ENCODE peak calls at places on chromosomes 16 and 17, in eight cellular contexts. One of them, this sample, is unnamed.

GRCh38 chr17:81518785-81519283 is 6.2 kb upstream of the ACTG1 start:
- DNase-seq in NCI-H2171 treated with DMSO at 0.1 percent for 48 hours: no peak
- DNase-seq in ovary: no peak
- DNase-seq in stimulated activated CD4-positive, alpha-beta T cell treated with anti-CD3 and anti-CD28 coated beads, Interleukin-15, amount 100 ng/mL, for 48 hours: no peak
- DNase-seq in skeletal muscle cell: no peak
- DNase-seq in T-helper 1 cell: peak
- DNase-seq in hepatic stellate cell: no peak
- DNase-seq in fibroblast of the aortic adventitia: no peak
- DNase-seq in this sample: no peak

GRCh38 chr17:79183221-79184158 is 108.9 kb downstream of the ENGASE start:
- DNase-seq in NCI-H2171 treated with DMSO at 0.1 percent for 48 hours: peak
- DNase-seq in ovary: no peak
- DNase-seq in stimulated activated CD4-positive, alpha-beta T cell treated with anti-CD3 and anti-CD28 coated beads, Interleukin-15, amount 100 ng/mL, for 48 hours: no peak
- DNase-seq in skeletal muscle cell: no peak
- DNase-seq in T-helper 1 cell: no peak
- DNase-seq in hepatic stellate cell: no peak
- DNase-seq in fibroblast of the aortic adventitia: no peak
- DNase-seq in this sample: no peak

GRCh38 chr17:57980522-57980921 is 7.5 kb downstream of the VEZF1 start:
- DNase-seq in NCI-H2171 treated with DMSO at 0.1 percent for 48 hours: peak
- DNase-seq in ovary: no peak
- DNase-seq in stimulated activated CD4-positive, alpha-beta T cell treated with anti-CD3 and anti-CD28 coated beads, Interleukin-15, amount 100 ng/mL, for 48 hours: no peak
- DNase-seq in skeletal muscle cell: no peak
- DNase-seq in T-helper 1 cell: no peak
- DNase-seq in hepatic stellate cell: no peak
- DNase-seq in fibroblast of the aortic adventitia: no peak
- DNase-seq in this sample: no peak

GRCh38 chr16:28187595-28188004 is 24.2 kb downstream of the XPO6 start:
- DNase-seq in NCI-H2171 treated with DMSO at 0.1 percent for 48 hours: no peak
- DNase-seq in ovary: no peak
- DNase-seq in stimulated activated CD4-positive, alpha-beta T cell treated with anti-CD3 and anti-CD28 coated beads, Interleukin-15, amount 100 ng/mL, for 48 hours: no peak
- DNase-seq in skeletal muscle cell: no peak
- DNase-seq in T-helper 1 cell: no peak
- DNase-seq in hepatic stellate cell: no peak
- DNase-seq in fibroblast of the aortic adventitia: no peak
- DNase-seq in this sample: no peak

GRCh38 chr16:73196670-73197069 is 148.7 kb upstream of the ZFHX3 start:
- DNase-seq in NCI-H2171 treated with DMSO at 0.1 percent for 48 hours: peak
- DNase-seq in ovary: peak
- DNase-seq in stimulated activated CD4-positive, alpha-beta T cell treated with anti-CD3 and anti-CD28 coated beads, Interleukin-15, amount 100 ng/mL, for 48 hours: no peak
- DNase-seq in skeletal muscle cell: no peak
- DNase-seq in T-helper 1 cell: no peak
- DNase-seq in hepatic stellate cell: peak
- DNase-seq in fibroblast of the aortic adventitia: peak
- DNase-seq in this sample: peak

GRCh38 chr16:9854665-9855064 is 327.6 kb downstream of the GRIN2A start:
- DNase-seq in NCI-H2171 treated with DMSO at 0.1 percent for 48 hours: no peak
- DNase-seq in ovary: no peak
- DNase-seq in stimulated activated CD4-positive, alpha-beta T cell treated with anti-CD3 and anti-CD28 coated beads, Interleukin-15, amount 100 ng/mL, for 48 hours: no peak
- DNase-seq in skeletal muscle cell: peak
- DNase-seq in T-helper 1 cell: no peak
- DNase-seq in hepatic stellate cell: no peak
- DNase-seq in fibroblast of the aortic adventitia: peak
- DNase-seq in this sample: no peak

GRCh38 chr16:65667013-65667578 is 545.2 kb upstream of the CDH11 start:
- DNase-seq in NCI-H2171 treated with DMSO at 0.1 percent for 48 hours: no peak
- DNase-seq in ovary: no peak
- DNase-seq in stimulated activated CD4-positive, alpha-beta T cell treated with anti-CD3 and anti-CD28 coated beads, Interleukin-15, amount 100 ng/mL, for 48 hours: no peak
- DNase-seq in skeletal muscle cell: no peak
- DNase-seq in T-helper 1 cell: no peak
- DNase-seq in hepatic stellate cell: peak
- DNase-seq in fibroblast of the aortic adventitia: peak
- DNase-seq in this sample: no peak

GRCh38 chr17:73613947-73614655 is 30.1 kb downstream of the SDK2 start:
- DNase-seq in NCI-H2171 treated with DMSO at 0.1 percent for 48 hours: no peak
- DNase-seq in ovary: no peak
- DNase-seq in stimulated activated CD4-positive, alpha-beta T cell treated with anti-CD3 and anti-CD28 coated beads, Interleukin-15, amount 100 ng/mL, for 48 hours: no peak
- DNase-seq in skeletal muscle cell: no peak
- DNase-seq in T-helper 1 cell: no peak
- DNase-seq in hepatic stellate cell: no peak
- DNase-seq in fibroblast of the aortic adventitia: no peak
- DNase-seq in this sample: no peak

GRCh38 chr17:28712037-28712704 is 483 bp upstream of the PROCA1 start:
- DNase-seq in NCI-H2171 treated with DMSO at 0.1 percent for 48 hours: no peak
- DNase-seq in ovary: peak
- DNase-seq in stimulated activated CD4-positive, alpha-beta T cell treated with anti-CD3 and anti-CD28 coated beads, Interleukin-15, amount 100 ng/mL, for 48 hours: no peak
- DNase-seq in skeletal muscle cell: no peak
- DNase-seq in T-helper 1 cell: peak
- DNase-seq in hepatic stellate cell: no peak
- DNase-seq in fibroblast of the aortic adventitia: no peak
- DNase-seq in this sample: no peak

GRCh38 chr16:11824362-11824761 is 27.0 kb downstream of the RSL1D1 start:
- DNase-seq in NCI-H2171 treated with DMSO at 0.1 percent for 48 hours: no peak
- DNase-seq in ovary: no peak
- DNase-seq in stimulated activated CD4-positive, alpha-beta T cell treated with anti-CD3 and anti-CD28 coated beads, Interleukin-15, amount 100 ng/mL, for 48 hours: no peak
- DNase-seq in skeletal muscle cell: no peak
- DNase-seq in T-helper 1 cell: no peak
- DNase-seq in hepatic stellate cell: peak
- DNase-seq in fibroblast of the aortic adventitia: no peak
- DNase-seq in this sample: peak

GRCh38 chr16:88468289-88469129 is 15.4 kb downstream of the ZFPM1 start:
- DNase-seq in NCI-H2171 treated with DMSO at 0.1 percent for 48 hours: no peak
- DNase-seq in ovary: no peak
- DNase-seq in stimulated activated CD4-positive, alpha-beta T cell treated with anti-CD3 and anti-CD28 coated beads, Interleukin-15, amount 100 ng/mL, for 48 hours: no peak
- DNase-seq in skeletal muscle cell: no peak
- DNase-seq in T-helper 1 cell: no peak
- DNase-seq in hepatic stellate cell: no peak
- DNase-seq in fibroblast of the aortic adventitia: peak
- DNase-seq in this sample: peak

GRCh38 chr17:27379863-27380533 is 76.2 kb upstream of the KSR1 start:
- DNase-seq in NCI-H2171 treated with DMSO at 0.1 percent for 48 hours: no peak
- DNase-seq in ovary: peak
- DNase-seq in stimulated activated CD4-positive, alpha-beta T cell treated with anti-CD3 and anti-CD28 coated beads, Interleukin-15, amount 100 ng/mL, for 48 hours: no peak
- DNase-seq in skeletal muscle cell: no peak
- DNase-seq in T-helper 1 cell: no peak
- DNase-seq in hepatic stellate cell: peak
- DNase-seq in fibroblast of the aortic adventitia: peak
- DNase-seq in this sample: peak

GRCh38 chr16:56355221-56355620 is 70.1 kb downstream of the AMFR start:
- DNase-seq in NCI-H2171 treated with DMSO at 0.1 percent for 48 hours: no peak
- DNase-seq in ovary: peak
- DNase-seq in stimulated activated CD4-positive, alpha-beta T cell treated with anti-CD3 and anti-CD28 coated beads, Interleukin-15, amount 100 ng/mL, for 48 hours: no peak
- DNase-seq in skeletal muscle cell: no peak
- DNase-seq in T-helper 1 cell: peak
- DNase-seq in hepatic stellate cell: no peak
- DNase-seq in fibroblast of the aortic adventitia: no peak
- DNase-seq in this sample: peak

GRCh38 chr17:33651631-33652030 is 358.5 kb upstream of the ASIC2 start:
- DNase-seq in NCI-H2171 treated with DMSO at 0.1 percent for 48 hours: no peak
- DNase-seq in ovary: no peak
- DNase-seq in stimulated activated CD4-positive, alpha-beta T cell treated with anti-CD3 and anti-CD28 coated beads, Interleukin-15, amount 100 ng/mL, for 48 hours: no peak
- DNase-seq in skeletal muscle cell: no peak
- DNase-seq in T-helper 1 cell: no peak
- DNase-seq in hepatic stellate cell: no peak
- DNase-seq in fibroblast of the aortic adventitia: no peak
- DNase-seq in this sample: no peak

GRCh38 chr17:78819402-78819801 is 21.2 kb downstream of the USP36 start:
- DNase-seq in NCI-H2171 treated with DMSO at 0.1 percent for 48 hours: no peak
- DNase-seq in ovary: no peak
- DNase-seq in stimulated activated CD4-positive, alpha-beta T cell treated with anti-CD3 and anti-CD28 coated beads, Interleukin-15, amount 100 ng/mL, for 48 hours: no peak
- DNase-seq in skeletal muscle cell: no peak
- DNase-seq in T-helper 1 cell: no peak
- DNase-seq in hepatic stellate cell: no peak
- DNase-seq in fibroblast of the aortic adventitia: no peak
- DNase-seq in this sample: no peak

GRCh38 chr17:43528319-43528987 is 17.7 kb downstream of the ETV4 start:
- DNase-seq in NCI-H2171 treated with DMSO at 0.1 percent for 48 hours: no peak
- DNase-seq in ovary: no peak
- DNase-seq in stimulated activated CD4-positive, alpha-beta T cell treated with anti-CD3 and anti-CD28 coated beads, Interleukin-15, amount 100 ng/mL, for 48 hours: no peak
- DNase-seq in skeletal muscle cell: no peak
- DNase-seq in T-helper 1 cell: no peak
- DNase-seq in hepatic stellate cell: no peak
- DNase-seq in fibroblast of the aortic adventitia: no peak
- DNase-seq in this sample: no peak

GRCh38 chr17:48541574-48542113 is 3.3 kb downstream of the HOXB2 start:
- DNase-seq in NCI-H2171 treated with DMSO at 0.1 percent for 48 hours: no peak
- DNase-seq in ovary: peak
- DNase-seq in stimulated activated CD4-positive, alpha-beta T cell treated with anti-CD3 and anti-CD28 coated beads, Interleukin-15, amount 100 ng/mL, for 48 hours: no peak
- DNase-seq in skeletal muscle cell: no peak
- DNase-seq in T-helper 1 cell: no peak
- DNase-seq in hepatic stellate cell: peak
- DNase-seq in fibroblast of the aortic adventitia: peak
- DNase-seq in this sample: no peak

GRCh38 chr16:77137045-77137444 is 53.9 kb upstream of the MON1B start:
- DNase-seq in NCI-H2171 treated with DMSO at 0.1 percent for 48 hours: no peak
- DNase-seq in ovary: no peak
- DNase-seq in stimulated activated CD4-positive, alpha-beta T cell treated with anti-CD3 and anti-CD28 coated beads, Interleukin-15, amount 100 ng/mL, for 48 hours: no peak
- DNase-seq in skeletal muscle cell: no peak
- DNase-seq in T-helper 1 cell: no peak
- DNase-seq in hepatic stellate cell: no peak
- DNase-seq in fibroblast of the aortic adventitia: no peak
- DNase-seq in this sample: no peak

GRCh38 chr17:48068491-48068961 is 20.4 kb downstream of the NFE2L1 start:
- DNase-seq in NCI-H2171 treated with DMSO at 0.1 percent for 48 hours: no peak
- DNase-seq in ovary: no peak
- DNase-seq in stimulated activated CD4-positive, alpha-beta T cell treated with anti-CD3 and anti-CD28 coated beads, Interleukin-15, amount 100 ng/mL, for 48 hours: no peak
- DNase-seq in skeletal muscle cell: no peak
- DNase-seq in T-helper 1 cell: no peak
- DNase-seq in hepatic stellate cell: peak
- DNase-seq in fibroblast of the aortic adventitia: peak
- DNase-seq in this sample: no peak

GRCh38 chr16:10297341-10298006 is 88.4 kb upstream of the ATF7IP2 start:
- DNase-seq in NCI-H2171 treated with DMSO at 0.1 percent for 48 hours: no peak
- DNase-seq in ovary: no peak
- DNase-seq in stimulated activated CD4-positive, alpha-beta T cell treated with anti-CD3 and anti-CD28 coated beads, Interleukin-15, amount 100 ng/mL, for 48 hours: no peak
- DNase-seq in skeletal muscle cell: no peak
- DNase-seq in T-helper 1 cell: no peak
- DNase-seq in hepatic stellate cell: no peak
- DNase-seq in fibroblast of the aortic adventitia: no peak
- DNase-seq in this sample: no peak

GRCh38 chr16:1450218-1450617 is 5.9 kb upstream of the CCDC154 start:
- DNase-seq in NCI-H2171 treated with DMSO at 0.1 percent for 48 hours: no peak
- DNase-seq in ovary: no peak
- DNase-seq in stimulated activated CD4-positive, alpha-beta T cell treated with anti-CD3 and anti-CD28 coated beads, Interleukin-15, amount 100 ng/mL, for 48 hours: no peak
- DNase-seq in skeletal muscle cell: no peak
- DNase-seq in T-helper 1 cell: no peak
- DNase-seq in hepatic stellate cell: no peak
- DNase-seq in fibroblast of the aortic adventitia: no peak
- DNase-seq in this sample: no peak

GRCh38 chr17:1229891-1230571 is 40.2 kb upstream of the BHLHA9 start:
- DNase-seq in NCI-H2171 treated with DMSO at 0.1 percent for 48 hours: no peak
- DNase-seq in ovary: no peak
- DNase-seq in stimulated activated CD4-positive, alpha-beta T cell treated with anti-CD3 and anti-CD28 coated beads, Interleukin-15, amount 100 ng/mL, for 48 hours: no peak
- DNase-seq in skeletal muscle cell: no peak
- DNase-seq in T-helper 1 cell: no peak
- DNase-seq in hepatic stellate cell: no peak
- DNase-seq in fibroblast of the aortic adventitia: no peak
- DNase-seq in this sample: no peak

GRCh38 chr17:31391496-31391949 is at the start of gene RAB11FIP4:
- DNase-seq in NCI-H2171 treated with DMSO at 0.1 percent for 48 hours: peak
- DNase-seq in ovary: no peak
- DNase-seq in stimulated activated CD4-positive, alpha-beta T cell treated with anti-CD3 and anti-CD28 coated beads, Interleukin-15, amount 100 ng/mL, for 48 hours: no peak
- DNase-seq in skeletal muscle cell: no peak
- DNase-seq in T-helper 1 cell: no peak
- DNase-seq in hepatic stellate cell: no peak
- DNase-seq in fibroblast of the aortic adventitia: no peak
- DNase-seq in this sample: no peak

GRCh38 chr16:89537549-89537925 is 22.9 kb upstream of the RPL13 start:
- DNase-seq in NCI-H2171 treated with DMSO at 0.1 percent for 48 hours: no peak
- DNase-seq in ovary: no peak
- DNase-seq in stimulated activated CD4-positive, alpha-beta T cell treated with anti-CD3 and anti-CD28 coated beads, Interleukin-15, amount 100 ng/mL, for 48 hours: no peak
- DNase-seq in skeletal muscle cell: no peak
- DNase-seq in T-helper 1 cell: no peak
- DNase-seq in hepatic stellate cell: no peak
- DNase-seq in fibroblast of the aortic adventitia: no peak
- DNase-seq in this sample: no peak

GRCh38 chr16:72938426-72939164 is 109.3 kb downstream of the ZFHX3 start:
- DNase-seq in NCI-H2171 treated with DMSO at 0.1 percent for 48 hours: no peak
- DNase-seq in ovary: peak
- DNase-seq in stimulated activated CD4-positive, alpha-beta T cell treated with anti-CD3 and anti-CD28 coated beads, Interleukin-15, amount 100 ng/mL, for 48 hours: no peak
- DNase-seq in skeletal muscle cell: peak
- DNase-seq in T-helper 1 cell: no peak
- DNase-seq in hepatic stellate cell: peak
- DNase-seq in fibroblast of the aortic adventitia: peak
- DNase-seq in this sample: no peak

GRCh38 chr17:82734987-82735866 is at the start of gene FN3K:
- DNase-seq in NCI-H2171 treated with DMSO at 0.1 percent for 48 hours: peak
- DNase-seq in ovary: peak
- DNase-seq in stimulated activated CD4-positive, alpha-beta T cell treated with anti-CD3 and anti-CD28 coated beads, Interleukin-15, amount 100 ng/mL, for 48 hours: no peak
- DNase-seq in skeletal muscle cell: peak
- DNase-seq in T-helper 1 cell: no peak
- DNase-seq in hepatic stellate cell: peak
- DNase-seq in fibroblast of the aortic adventitia: peak
- DNase-seq in this sample: peak

GRCh38 chr16:12262454-12263180 is 286.1 kb downstream of the SNX29 start:
- DNase-seq in NCI-H2171 treated with DMSO at 0.1 percent for 48 hours: no peak
- DNase-seq in ovary: no peak
- DNase-seq in stimulated activated CD4-positive, alpha-beta T cell treated with anti-CD3 and anti-CD28 coated beads, Interleukin-15, amount 100 ng/mL, for 48 hours: no peak
- DNase-seq in skeletal muscle cell: no peak
- DNase-seq in T-helper 1 cell: no peak
- DNase-seq in hepatic stellate cell: no peak
- DNase-seq in fibroblast of the aortic adventitia: no peak
- DNase-seq in this sample: no peak

GRCh38 chr17:64309710-64310109 is 46.6 kb upstream of the TEX2 start:
- DNase-seq in NCI-H2171 treated with DMSO at 0.1 percent for 48 hours: no peak
- DNase-seq in ovary: no peak
- DNase-seq in stimulated activated CD4-positive, alpha-beta T cell treated with anti-CD3 and anti-CD28 coated beads, Interleukin-15, amount 100 ng/mL, for 48 hours: no peak
- DNase-seq in skeletal muscle cell: no peak
- DNase-seq in T-helper 1 cell: no peak
- DNase-seq in hepatic stellate cell: no peak
- DNase-seq in fibroblast of the aortic adventitia: no peak
- DNase-seq in this sample: no peak

GRCh38 chr17:76492989-76493501 is 8.2 kb downstream of the RHBDF2 start:
- DNase-seq in NCI-H2171 treated with DMSO at 0.1 percent for 48 hours: no peak
- DNase-seq in ovary: peak
- DNase-seq in stimulated activated CD4-positive, alpha-beta T cell treated with anti-CD3 and anti-CD28 coated beads, Interleukin-15, amount 100 ng/mL, for 48 hours: peak
- DNase-seq in skeletal muscle cell: peak
- DNase-seq in T-helper 1 cell: no peak
- DNase-seq in hepatic stellate cell: peak
- DNase-seq in fibroblast of the aortic adventitia: peak
- DNase-seq in this sample: peak

GRCh38 chr16:77951788-77952187 is 70.6 kb upstream of the CLEC3A start:
- DNase-seq in NCI-H2171 treated with DMSO at 0.1 percent for 48 hours: peak
- DNase-seq in ovary: no peak
- DNase-seq in stimulated activated CD4-positive, alpha-beta T cell treated with anti-CD3 and anti-CD28 coated beads, Interleukin-15, amount 100 ng/mL, for 48 hours: no peak
- DNase-seq in skeletal muscle cell: no peak
- DNase-seq in T-helper 1 cell: no peak
- DNase-seq in hepatic stellate cell: no peak
- DNase-seq in fibroblast of the aortic adventitia: no peak
- DNase-seq in this sample: no peak

GRCh38 chr17:83194189-83194565 is 114.8 kb downstream of the METRNL start:
- DNase-seq in NCI-H2171 treated with DMSO at 0.1 percent for 48 hours: no peak
- DNase-seq in ovary: no peak
- DNase-seq in stimulated activated CD4-positive, alpha-beta T cell treated with anti-CD3 and anti-CD28 coated beads, Interleukin-15, amount 100 ng/mL, for 48 hours: no peak
- DNase-seq in skeletal muscle cell: no peak
- DNase-seq in T-helper 1 cell: no peak
- DNase-seq in hepatic stellate cell: no peak
- DNase-seq in fibroblast of the aortic adventitia: no peak
- DNase-seq in this sample: no peak